ENCODE peak calls at places on chromosome 20, in nine cellular contexts. One of them, this sample, is unnamed.

GRCh38 chr20:63183422-63184146 is 32.3 kb downstream of the YTHDF1 start:
- DNase-seq in T-helper 9 cell: peak
- DNase-seq in anterior cingulate cortex: no peak
- DNase-seq in astrocyte: no peak
- DNase-seq in WTC11: peak
- DNase-seq in thoracic aorta: no peak
- DNase-seq in ovary: no peak
- DNase-seq in globus pallidus: no peak
- DNase-seq in activated naive CD8-positive, alpha-beta T cell treated with anti-CD3 and anti-CD28 coated beads, Interleukin-2, amount 50 U/mL, for 24 hours: peak
- DNase-seq in this sample: no peak

GRCh38 chr20:49052334-49052733 is 6.2 kb downstream of the CSE1L start:
- DNase-seq in WTC11: no peak
- DNase-seq in activated naive CD8-positive, alpha-beta T cell treated with anti-CD3 and anti-CD28 coated beads, Interleukin-2, amount 50 U/mL, for 24 hours: no peak
- DNase-seq in anterior cingulate cortex: no peak
- DNase-seq in astrocyte: no peak
- DNase-seq in T-helper 9 cell: no peak
- DNase-seq in globus pallidus: peak
- DNase-seq in ovary: no peak
- DNase-seq in thoracic aorta: no peak
- DNase-seq in this sample: no peak

GRCh38 chr20:10806539-10806938 is 132.7 kb upstream of the JAG1 start:
- DNase-seq in activated naive CD8-positive, alpha-beta T cell treated with anti-CD3 and anti-CD28 coated beads, Interleukin-2, amount 50 U/mL, for 24 hours: no peak
- DNase-seq in astrocyte: no peak
- DNase-seq in WTC11: no peak
- DNase-seq in globus pallidus: no peak
- DNase-seq in ovary: no peak
- DNase-seq in T-helper 9 cell: no peak
- DNase-seq in anterior cingulate cortex: no peak
- DNase-seq in thoracic aorta: no peak
- DNase-seq in this sample: no peak

GRCh38 chr20:22471156-22471836 is 113.1 kb downstream of the FOXA2 start:
- DNase-seq in astrocyte: no peak
- DNase-seq in thoracic aorta: no peak
- DNase-seq in anterior cingulate cortex: no peak
- DNase-seq in T-helper 9 cell: no peak
- DNase-seq in ovary: no peak
- DNase-seq in globus pallidus: no peak
- DNase-seq in activated naive CD8-positive, alpha-beta T cell treated with anti-CD3 and anti-CD28 coated beads, Interleukin-2, amount 50 U/mL, for 24 hours: no peak
- DNase-seq in WTC11: no peak
- DNase-seq in this sample: no peak

GRCh38 chr20:52852695-52853094 is 119.5 kb upstream of the TSHZ2 start:
- DNase-seq in globus pallidus: no peak
- DNase-seq in thoracic aorta: no peak
- DNase-seq in activated naive CD8-positive, alpha-beta T cell treated with anti-CD3 and anti-CD28 coated beads, Interleukin-2, amount 50 U/mL, for 24 hours: no peak
- DNase-seq in astrocyte: peak
- DNase-seq in anterior cingulate cortex: no peak
- DNase-seq in T-helper 9 cell: no peak
- DNase-seq in ovary: no peak
- DNase-seq in WTC11: no peak
- DNase-seq in this sample: no peak

GRCh38 chr20:5205348-5206210 is 78.8 kb downstream of the CDS2 start:
- DNase-seq in WTC11: peak
- DNase-seq in astrocyte: peak
- DNase-seq in ovary: peak
- DNase-seq in anterior cingulate cortex: peak
- DNase-seq in T-helper 9 cell: peak
- DNase-seq in globus pallidus: peak
- DNase-seq in activated naive CD8-positive, alpha-beta T cell treated with anti-CD3 and anti-CD28 coated beads, Interleukin-2, amount 50 U/mL, for 24 hours: peak
- DNase-seq in thoracic aorta: peak
- DNase-seq in this sample: peak

GRCh38 chr20:43959079-43959919 is 44.6 kb downstream of the TOX2 start:
- DNase-seq in T-helper 9 cell: no peak
- DNase-seq in anterior cingulate cortex: no peak
- DNase-seq in activated naive CD8-positive, alpha-beta T cell treated with anti-CD3 and anti-CD28 coated beads, Interleukin-2, amount 50 U/mL, for 24 hours: no peak
- DNase-seq in thoracic aorta: no peak
- DNase-seq in globus pallidus: no peak
- DNase-seq in WTC11: no peak
- DNase-seq in astrocyte: no peak
- DNase-seq in ovary: no peak
- DNase-seq in this sample: no peak

GRCh38 chr20:13990465-13990864 is at the start of gene SEL1L2:
- DNase-seq in thoracic aorta: no peak
- DNase-seq in T-helper 9 cell: no peak
- DNase-seq in globus pallidus: no peak
- DNase-seq in ovary: no peak
- DNase-seq in WTC11: peak
- DNase-seq in anterior cingulate cortex: no peak
- DNase-seq in astrocyte: no peak
- DNase-seq in activated naive CD8-positive, alpha-beta T cell treated with anti-CD3 and anti-CD28 coated beads, Interleukin-2, amount 50 U/mL, for 24 hours: no peak
- DNase-seq in this sample: no peak

GRCh38 chr20:24403410-24403809 is 66.0 kb upstream of the SYNDIG1 start:
- DNase-seq in WTC11: no peak
- DNase-seq in thoracic aorta: no peak
- DNase-seq in anterior cingulate cortex: no peak
- DNase-seq in T-helper 9 cell: no peak
- DNase-seq in astrocyte: no peak
- DNase-seq in activated naive CD8-positive, alpha-beta T cell treated with anti-CD3 and anti-CD28 coated beads, Interleukin-2, amount 50 U/mL, for 24 hours: no peak
- DNase-seq in ovary: no peak
- DNase-seq in globus pallidus: no peak
- DNase-seq in this sample: no peak

GRCh38 chr20:35598476-35598875 is 17.2 kb upstream of the SPAG4 start:
- DNase-seq in globus pallidus: no peak
- DNase-seq in activated naive CD8-positive, alpha-beta T cell treated with anti-CD3 and anti-CD28 coated beads, Interleukin-2, amount 50 U/mL, for 24 hours: no peak
- DNase-seq in ovary: no peak
- DNase-seq in thoracic aorta: no peak
- DNase-seq in astrocyte: no peak
- DNase-seq in anterior cingulate cortex: no peak
- DNase-seq in WTC11: no peak
- DNase-seq in T-helper 9 cell: no peak
- DNase-seq in this sample: no peak

GRCh38 chr20:19269737-19270325 is 57.4 kb downstream of the SLC24A3 start:
- DNase-seq in anterior cingulate cortex: no peak
- DNase-seq in globus pallidus: no peak
- DNase-seq in activated naive CD8-positive, alpha-beta T cell treated with anti-CD3 and anti-CD28 coated beads, Interleukin-2, amount 50 U/mL, for 24 hours: no peak
- DNase-seq in WTC11: no peak
- DNase-seq in ovary: no peak
- DNase-seq in T-helper 9 cell: no peak
- DNase-seq in astrocyte: peak
- DNase-seq in thoracic aorta: no peak
- DNase-seq in this sample: no peak